ENCODE peak calls at places on chromosomes 5 and 9, in five cellular contexts. One of them, this sample, is unnamed.

GRCh38 chr9:86856259-86856658 is 91.0 kb downstream of the GAS1 start:
- DNase-seq in HCT116: no peak
- DNase-seq in fibroblast of the aortic adventitia: no peak
- DNase-seq in brain microvascular endothelial cell: no peak
- DNase-seq in choroid plexus epithelial cell: peak; percentile 21
- DNase-seq in this sample: no peak

GRCh38 chr5:53456366-53456765 is 24.1 kb upstream of the FST start:
- DNase-seq in HCT116: no peak
- DNase-seq in fibroblast of the aortic adventitia: no peak
- DNase-seq in brain microvascular endothelial cell: no peak
- DNase-seq in choroid plexus epithelial cell: no peak
- DNase-seq in this sample: no peak

GRCh38 chr5:54309751-54310432 is 481 bp downstream of the ARL15 start:
- DNase-seq in HCT116: no peak
- DNase-seq in fibroblast of the aortic adventitia: peak; percentile 9
- DNase-seq in brain microvascular endothelial cell: peak; percentile 8
- DNase-seq in choroid plexus epithelial cell: peak; percentile 21
- DNase-seq in this sample: no peak

GRCh38 chr9:104992696-104993095 is 64.7 kb upstream of the ABCA1 start:
- DNase-seq in HCT116: no peak
- DNase-seq in fibroblast of the aortic adventitia: peak; percentile 60
- DNase-seq in brain microvascular endothelial cell: peak; percentile 81
- DNase-seq in choroid plexus epithelial cell: peak; percentile 85
- DNase-seq in this sample: no peak

GRCh38 chr9:136119259-136120118 is 814 bp upstream of the TMEM250 start:
- DNase-seq in HCT116: no peak
- DNase-seq in fibroblast of the aortic adventitia: peak; percentile 44
- DNase-seq in brain microvascular endothelial cell: no peak
- DNase-seq in choroid plexus epithelial cell: peak; percentile 37
- DNase-seq in this sample: no peak

GRCh38 chr5:180327166-180327565 is 26.0 kb downstream of the GFPT2 start:
- DNase-seq in HCT116: no peak
- DNase-seq in fibroblast of the aortic adventitia: no peak
- DNase-seq in brain microvascular endothelial cell: no peak
- DNase-seq in choroid plexus epithelial cell: no peak
- DNase-seq in this sample: no peak

GRCh38 chr5:9557696-9558095 is 11.8 kb upstream of the SEMA5A start:
- DNase-seq in HCT116: no peak
- DNase-seq in fibroblast of the aortic adventitia: peak; percentile 55
- DNase-seq in brain microvascular endothelial cell: peak; percentile 81
- DNase-seq in choroid plexus epithelial cell: peak; percentile 77
- DNase-seq in this sample: no peak

GRCh38 chr9:127566351-127567001 is 45.6 kb upstream of the STXBP1 start:
- DNase-seq in HCT116: no peak
- DNase-seq in fibroblast of the aortic adventitia: no peak
- DNase-seq in brain microvascular endothelial cell: no peak
- DNase-seq in choroid plexus epithelial cell: no peak
- DNase-seq in this sample: no peak

GRCh38 chr5:61808091-61808490 is 476.0 kb downstream of the ZSWIM6 start:
- DNase-seq in HCT116: no peak
- DNase-seq in fibroblast of the aortic adventitia: no peak
- DNase-seq in brain microvascular endothelial cell: no peak
- DNase-seq in choroid plexus epithelial cell: no peak
- DNase-seq in this sample: no peak

DNA sequence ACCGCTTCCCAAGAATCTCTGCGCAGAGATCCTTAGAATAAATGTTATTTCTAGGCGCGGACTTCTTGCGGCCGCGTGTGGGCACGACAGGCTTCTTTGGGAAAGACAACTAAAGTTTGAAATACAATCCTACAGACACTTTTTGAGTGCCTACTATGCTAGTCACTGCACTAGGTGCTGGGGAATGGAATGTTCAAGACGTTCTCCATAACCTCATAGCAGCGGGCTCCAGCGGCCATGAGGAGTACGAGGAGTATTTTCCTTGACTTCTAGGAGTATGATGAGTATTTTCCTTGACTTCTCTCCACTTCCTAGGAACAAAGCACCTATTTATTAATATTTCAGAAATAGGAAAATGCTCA is 636 bp upstream of the PWWP2A start:
- DNase-seq in HCT116: no peak
- DNase-seq in fibroblast of the aortic adventitia: no peak
- DNase-seq in brain microvascular endothelial cell: no peak
- DNase-seq in choroid plexus epithelial cell: no peak
- DNase-seq in this sample: no peak
- TF ChIP-seq CTCF in HCT116: peak; percentile 6
- TF ChIP-seq CTCF in fibroblast of the aortic adventitia: peak; percentile 49
- TF ChIP-seq CTCF in brain microvascular endothelial cell: peak; percentile 24
- TF ChIP-seq CTCF in choroid plexus epithelial cell: peak; percentile 42
- TF ChIP-seq CTCF in this sample: peak; percentile 20

DNA sequence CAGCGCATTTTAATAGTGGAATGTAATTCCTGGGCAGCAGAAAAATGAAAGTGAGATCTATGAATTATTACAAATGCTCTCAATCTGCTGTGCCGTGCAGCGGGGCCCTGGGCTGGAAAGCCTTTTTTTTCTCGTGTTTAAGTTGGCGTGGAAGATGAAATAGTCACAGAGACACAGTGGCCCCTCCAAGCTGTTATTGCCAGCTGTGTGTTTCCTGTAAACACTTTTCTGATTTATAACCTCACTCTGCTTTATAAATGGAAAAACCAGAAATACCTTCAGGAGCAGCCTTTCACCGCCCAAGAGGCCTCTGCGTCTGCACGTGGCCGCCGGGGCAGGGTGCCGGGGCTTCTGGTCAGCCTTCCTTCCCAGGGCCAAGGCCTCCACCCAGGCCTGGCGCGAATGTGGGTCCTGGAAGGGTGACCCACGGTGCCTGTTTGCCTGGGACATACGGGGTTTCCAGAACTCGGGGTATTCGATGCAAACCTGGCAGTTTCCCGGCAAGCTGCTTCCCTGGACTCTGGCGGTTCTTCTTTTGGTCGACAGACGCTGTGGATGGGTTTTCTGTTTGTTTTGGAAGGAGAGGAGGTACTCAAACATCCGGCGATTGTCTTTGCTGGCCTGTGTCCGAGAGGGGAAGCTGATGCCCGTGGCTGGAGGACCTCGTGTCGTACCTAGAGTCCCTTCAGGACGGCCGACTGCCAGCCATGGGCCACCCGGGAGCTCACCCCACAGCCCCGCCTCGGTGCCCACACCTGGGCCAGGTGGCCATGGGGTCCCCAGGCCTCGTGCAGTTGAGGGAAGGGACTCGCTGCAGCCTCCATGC is 256.7 kb downstream of the PARP8 start:
- DNase-seq in HCT116: no peak
- DNase-seq in fibroblast of the aortic adventitia: no peak
- DNase-seq in brain microvascular endothelial cell: no peak
- DNase-seq in choroid plexus epithelial cell: no peak
- DNase-seq in this sample: no peak
- TF ChIP-seq CTCF in HCT116: no peak
- TF ChIP-seq CTCF in fibroblast of the aortic adventitia: no peak
- TF ChIP-seq CTCF in brain microvascular endothelial cell: no peak
- TF ChIP-seq CTCF in choroid plexus epithelial cell: no peak
- TF ChIP-seq CTCF in this sample: no peak

DNA sequence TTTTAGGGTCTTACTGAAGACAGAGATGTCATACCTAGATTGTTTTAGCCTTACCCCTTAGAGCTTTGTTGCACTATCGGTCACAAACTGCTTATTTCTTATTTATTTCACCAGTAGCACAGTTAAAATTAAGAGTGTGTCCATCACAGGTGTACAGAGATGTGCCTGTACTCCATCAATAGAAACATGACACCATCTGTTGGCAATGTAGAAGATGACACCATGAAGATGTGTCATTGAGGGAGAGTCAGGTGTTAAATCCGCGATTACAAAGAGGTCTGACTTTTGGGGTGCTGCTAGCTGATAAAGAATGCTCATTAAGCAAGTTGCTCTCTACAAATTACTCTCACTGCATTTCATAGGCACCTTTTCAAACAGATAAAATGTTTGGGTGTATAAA is 164.4 kb downstream of the SMARCA2 start:
- DNase-seq in HCT116: no peak
- DNase-seq in fibroblast of the aortic adventitia: no peak
- DNase-seq in brain microvascular endothelial cell: no peak
- DNase-seq in choroid plexus epithelial cell: no peak
- DNase-seq in this sample: no peak
- TF ChIP-seq CTCF in HCT116: no peak
- TF ChIP-seq CTCF in fibroblast of the aortic adventitia: no peak
- TF ChIP-seq CTCF in brain microvascular endothelial cell: no peak
- TF ChIP-seq CTCF in choroid plexus epithelial cell: no peak
- TF ChIP-seq CTCF in this sample: no peak

DNA sequence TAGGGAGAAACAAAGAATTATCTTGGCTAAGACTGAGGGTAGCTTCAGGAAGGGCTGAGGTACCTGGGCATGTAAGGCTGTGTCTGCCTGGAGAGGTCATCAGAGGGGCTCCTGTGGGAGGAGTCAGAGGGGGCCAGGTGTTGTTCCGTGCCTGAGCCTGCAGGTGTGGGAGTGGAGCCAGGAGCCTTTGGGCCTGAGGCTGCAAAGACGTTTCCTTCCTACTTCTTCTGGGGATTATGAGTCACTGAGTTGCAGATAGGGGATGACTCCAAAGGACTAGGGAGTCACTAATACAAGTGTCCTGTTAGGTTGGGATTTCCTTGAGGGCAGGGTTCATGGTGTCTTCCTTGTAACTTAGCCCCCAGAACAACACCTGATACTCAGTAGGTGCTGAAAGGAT is 391.1 kb downstream of the ARHGEF28 start:
- DNase-seq in HCT116: peak; percentile 61
- DNase-seq in fibroblast of the aortic adventitia: no peak
- DNase-seq in brain microvascular endothelial cell: peak; percentile 20
- DNase-seq in choroid plexus epithelial cell: no peak
- DNase-seq in this sample: no peak
- TF ChIP-seq CTCF in HCT116: peak; percentile 24
- TF ChIP-seq CTCF in fibroblast of the aortic adventitia: no peak
- TF ChIP-seq CTCF in brain microvascular endothelial cell: no peak
- TF ChIP-seq CTCF in choroid plexus epithelial cell: no peak
- TF ChIP-seq CTCF in this sample: no peak

This sample was measured in astrocyte of the cerebellum.